ENCODE peak calls at places on chromosomes 4 and X, in four cellular contexts. C, J, S and E are unnamed samples.

GRCh38 chr4:124483043-124483906 is 229.3 kb downstream of the ANKRD50 start:
- DNase-seq in C (peak; percentile 66), J (no peak), S (no peak), E (no peak)

GRCh38 chr4:159655547-159655946 is 552.7 kb downstream of the RAPGEF2 start:
- DNase-seq in C (peak; percentile 46), J (no peak), S (no peak), E (no peak)

GRCh38 chr4:8218371-8219050 is 19.4 kb downstream of the SH3TC1 start:
- DNase-seq in C (no peak), J (no peak), S (no peak), E (no peak)

GRCh38 chrX:136752796-136753195 is 27.9 kb downstream of the ARHGEF6 start:
- DNase-seq in C (no peak), J (no peak), S (no peak), E (no peak)

GRCh38 chr4:187499961-187500360 is 495.6 kb upstream of the ZFP42 start:
- DNase-seq in C (no peak), J (no peak), S (no peak), E (no peak)

GRCh38 chr4:171956678-171957077 is 143.5 kb downstream of the GALNTL6 start:
- DNase-seq in C (no peak), J (no peak), S (no peak), E (peak; percentile 15)

GRCh38 chr4:173025131-173025530 is 143.5 kb upstream of the GALNT7 start:
- DNase-seq in C (peak; percentile 76), J (no peak), S (no peak), E (peak; percentile 77)

GRCh38 chr4:177952723-177953122 is 510.5 kb upstream of the AGA start:
- DNase-seq in C (no peak), J (no peak), S (no peak), E (no peak)

GRCh38 chrX:132741706-132742105 is 216.7 kb downstream of the HS6ST2 start:
- DNase-seq in C (peak; percentile 7), J (no peak), S (no peak), E (no peak)

GRCh38 chr4:184824776-184825393 is 883 bp downstream of the ACSL1 start:
- DNase-seq in C (peak; percentile 12), J (peak; percentile 4), S (no peak), E (peak; percentile 54)

GRCh38 chr4:13892739-13893105 is 265.2 kb upstream of the BOD1L1 start:
- DNase-seq in C (peak; percentile 88), J (no peak), S (no peak), E (no peak)

GRCh38 chr4:106715825-106716224 is 320.3 kb downstream of the DKK2 start:
- DNase-seq in C (no peak), J (no peak), S (no peak), E (no peak)

DNA sequence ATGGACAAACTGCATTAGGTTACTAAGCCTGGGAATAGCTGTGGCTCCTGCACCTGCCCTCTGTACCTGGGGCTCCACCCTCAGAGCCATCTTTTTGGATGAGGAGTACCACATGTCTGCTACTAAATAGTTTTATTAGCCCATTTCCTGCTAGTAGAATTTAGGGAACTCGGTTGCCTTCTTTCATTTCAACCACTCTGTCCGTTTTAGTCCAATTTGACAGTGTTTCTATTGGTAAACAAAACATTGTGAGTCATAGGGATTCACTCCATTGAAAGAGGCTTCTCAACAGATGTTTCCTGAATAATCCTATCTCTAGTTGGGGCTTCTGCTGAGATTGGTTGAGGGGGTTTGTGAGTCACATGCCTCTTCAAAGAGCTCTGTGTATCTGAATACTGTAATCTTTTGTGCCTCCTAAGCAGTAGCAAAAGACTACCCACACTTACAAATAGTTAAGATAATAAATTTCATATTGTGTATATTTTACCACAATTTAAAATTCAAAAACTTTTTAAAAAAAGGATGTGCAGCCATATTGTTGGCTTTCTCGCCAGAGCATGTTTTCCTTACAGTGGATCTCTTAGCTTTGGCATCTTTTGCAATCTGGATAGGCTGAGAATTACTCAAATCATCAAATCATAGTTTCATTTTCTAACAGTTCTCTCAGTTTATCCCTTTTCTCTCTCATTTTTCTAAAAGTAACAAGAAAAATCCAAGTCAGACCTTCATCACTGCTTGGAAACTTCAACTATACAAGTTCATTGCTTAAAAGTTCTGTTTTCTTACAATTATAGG is 9.9 kb downstream of the FAM200B start:
- DNase-seq in C (peak; percentile 97), J (no peak), S (no peak), E (no peak)
- H3K4me3 ChIP-seq in C (peak overlapping the region; percentile 41), J (no peak overlapping the region), S (peak overlapping the region; percentile 35), E (no peak overlapping the region)

GRCh38 chr4:180285796-180286195 is 1957.4 kb upstream of the TENM3 start:
- DNase-seq in C (no peak), J (no peak), S (no peak), E (peak; percentile 46)

GRCh38 chr4:180284267-180284666 is 1958.9 kb upstream of the TENM3 start:
- DNase-seq in C (no peak), J (no peak), S (no peak), E (no peak)

GRCh38 chr4:180281726-180282125 is 1961.5 kb upstream of the TENM3 start:
- DNase-seq in C (no peak), J (no peak), S (no peak), E (no peak)

GRCh38 chr4:180280076-180280475 is 1963.1 kb upstream of the TENM3 start:
- DNase-seq in C (no peak), J (no peak), S (no peak), E (peak; percentile 46)
- H3K4me3 ChIP-seq in C (no peak overlapping the region), J (no peak overlapping the region), S (no peak overlapping the region), E (no peak overlapping the region)

DNA sequence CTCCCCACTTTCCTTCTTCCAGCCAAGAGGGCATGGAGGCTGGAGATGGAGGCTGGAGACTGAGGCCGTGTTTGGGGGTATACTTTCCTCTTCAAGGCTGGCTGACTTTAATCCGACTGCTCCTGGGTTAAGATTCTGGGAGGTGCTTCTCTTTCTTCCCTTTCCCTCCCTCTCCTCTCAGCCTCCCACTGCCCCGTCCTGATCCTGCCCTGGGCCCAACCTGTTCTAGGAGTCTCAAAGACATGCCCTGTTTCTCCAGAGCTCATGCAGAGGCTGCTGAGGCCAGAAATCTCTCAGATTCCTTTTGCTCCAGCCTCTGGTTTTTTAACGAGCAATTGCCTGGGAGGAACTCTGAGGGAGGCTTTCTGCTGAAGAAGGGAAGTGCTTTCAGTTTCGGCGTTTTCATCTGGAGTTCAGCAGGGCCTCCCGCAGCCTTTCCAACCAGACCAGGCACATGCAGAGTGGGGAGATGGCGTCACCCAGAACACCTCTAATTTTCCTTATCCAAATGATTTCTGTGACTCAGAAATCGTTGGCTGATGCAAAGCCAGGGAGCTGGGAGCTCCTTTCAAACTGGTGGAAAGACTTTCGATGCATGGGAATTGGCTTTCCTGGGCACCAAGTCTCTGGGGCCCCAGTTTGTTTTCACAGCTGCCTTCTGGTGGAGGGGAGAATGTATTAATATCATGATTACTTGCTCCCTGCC is 34.5 kb upstream of the FAM9C start:
- DNase-seq in C (peak; percentile 85), J (no peak), S (no peak), E (no peak)
- H3K4me3 ChIP-seq in C (peak overlapping the region; percentile 42), J (peak overlapping the region; percentile 3), S (peak overlapping the region; percentile 30), E (no peak overlapping the region)

DNA sequence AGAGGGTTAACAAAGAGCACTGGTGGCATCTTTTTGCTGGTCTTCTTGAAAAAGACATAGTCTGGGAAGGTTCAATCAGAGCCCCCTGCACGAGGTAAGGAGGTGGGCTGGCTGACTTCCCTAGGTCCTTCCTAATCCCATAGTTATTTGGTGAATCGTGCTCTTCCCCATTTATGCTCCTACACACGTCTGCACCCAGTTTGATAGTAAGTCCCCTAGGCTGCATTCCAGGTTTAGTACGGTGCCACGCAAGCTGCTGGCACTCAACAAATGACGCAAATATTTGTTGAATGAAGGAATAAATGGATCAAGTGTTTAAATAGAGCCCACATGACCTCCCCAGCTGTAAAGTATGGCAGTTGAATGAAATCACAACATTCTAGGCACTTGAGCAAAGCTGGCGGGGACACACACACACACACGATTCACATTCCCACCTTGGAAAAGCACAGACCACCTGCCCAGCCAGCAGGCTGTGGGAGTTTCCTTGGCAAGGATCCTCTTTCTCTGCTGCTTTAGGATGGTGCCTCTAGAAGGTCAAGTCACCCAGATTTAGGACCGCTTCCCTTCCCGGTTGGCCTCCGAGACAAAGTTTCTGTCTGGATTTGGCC is 855 bp downstream of the FAM184B start:
- DNase-seq in C (no peak), J (no peak), S (no peak), E (no peak)
- H3K4me3 ChIP-seq in C (peak overlapping the region; percentile 75), J (no peak overlapping the region), S (peak overlapping the region; percentile 70), E (no peak overlapping the region)

GRCh38 chrX:153667931-153668396 is 5.6 kb downstream of the PNCK start:
- DNase-seq in C (peak; percentile 64), J (peak; percentile 56), S (peak; percentile 93), E (peak; percentile 61)

GRCh38 chrX:153665726-153666306 is 7.8 kb downstream of the PNCK start:
- DNase-seq in C (no peak), J (no peak), S (no peak), E (no peak)

GRCh38 chrX:153668423-153669173 is 5.0 kb downstream of the PNCK start:
- DNase-seq in C (no peak), J (no peak), S (no peak), E (no peak)

GRCh38 chrX:153669174-153669890 is 4.3 kb downstream of the PNCK start:
- DNase-seq in C (no peak), J (peak; percentile 17), S (no peak), E (peak; percentile 30)

GRCh38 chrX:153667281-153667831 is 6.3 kb downstream of the PNCK start:
- DNase-seq in C (no peak), J (no peak), S (no peak), E (no peak)
- H3K4me3 ChIP-seq in C (peak overlapping the region; percentile 33), J (no peak overlapping the region), S (peak overlapping the region; percentile 41), E (no peak overlapping the region)

DNA sequence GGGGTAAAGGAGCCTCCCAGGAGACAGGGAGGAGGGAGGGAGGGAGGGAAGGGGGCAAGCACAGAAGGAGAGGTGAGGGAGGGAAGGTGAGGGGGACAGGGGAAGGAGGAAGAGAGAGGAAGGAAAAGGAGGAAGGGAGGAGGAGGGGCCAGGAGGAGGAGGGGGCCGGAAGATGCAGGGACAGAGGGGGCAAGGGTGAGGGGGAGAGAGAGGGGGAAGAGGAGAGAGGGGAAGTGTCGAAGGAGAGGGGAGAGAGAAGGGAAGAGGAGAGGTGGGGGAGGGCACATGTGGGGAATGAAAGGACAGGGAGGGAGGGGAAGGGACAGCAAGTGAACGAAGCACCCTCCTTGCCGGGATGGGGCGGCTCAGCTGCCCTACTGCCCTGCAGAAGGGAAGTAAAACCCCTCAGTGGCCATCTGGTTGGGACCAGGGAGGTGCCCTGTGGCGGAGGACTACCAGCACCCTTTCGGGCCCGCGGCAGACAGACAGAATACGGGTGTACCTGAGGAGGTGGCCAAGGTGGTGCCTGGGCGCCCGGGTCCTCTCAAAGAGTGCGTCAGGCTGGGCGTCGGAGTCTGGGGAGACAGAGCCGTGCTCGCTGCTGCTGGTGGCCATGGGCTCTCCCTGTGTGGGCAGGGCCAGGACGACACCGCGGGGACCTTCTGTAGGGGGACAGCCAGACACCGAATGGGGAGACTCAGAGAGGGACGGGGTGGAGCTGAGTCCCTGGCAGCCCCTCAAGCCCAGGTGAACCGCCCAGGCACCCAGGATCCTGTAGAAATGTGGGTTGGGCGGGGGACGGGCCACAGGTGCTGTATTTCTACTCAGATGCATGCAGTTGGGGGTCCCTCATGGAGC is 29.5 kb downstream of the PDHA1 start:
- DNase-seq in C (no peak), J (no peak), S (no peak), E (no peak)
- H3K4me3 ChIP-seq in C (peak overlapping the region; percentile 74), J (peak overlapping the region; percentile 22), S (peak overlapping the region; percentile 56), E (no peak overlapping the region)

DNA sequence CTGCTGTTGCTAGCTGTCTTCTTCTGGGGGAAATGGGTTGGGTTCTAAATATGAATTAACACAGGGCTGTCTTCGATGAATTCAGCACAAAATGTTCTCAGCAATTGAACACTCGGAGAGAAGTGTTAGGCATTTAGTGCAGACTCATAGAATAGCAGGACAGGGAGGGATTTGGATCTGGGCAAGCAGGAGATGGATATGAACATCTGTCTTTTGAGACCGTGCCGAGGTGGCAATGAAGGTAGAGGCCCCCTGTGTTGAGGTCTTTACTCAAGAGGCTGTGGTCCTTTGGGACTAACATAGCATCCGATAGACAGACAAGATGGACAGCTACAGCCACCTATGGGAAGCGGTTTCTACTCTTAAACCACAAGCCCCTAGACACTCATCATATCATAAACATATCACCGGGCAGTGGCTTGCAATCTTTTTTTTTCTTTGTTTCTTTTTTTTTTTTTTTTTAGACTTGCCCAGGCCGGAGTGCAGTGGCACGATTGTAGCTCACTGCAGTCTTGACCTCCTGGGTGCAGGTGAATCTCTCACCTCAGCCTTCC is 6.7 kb downstream of the CD99 start:
- DNase-seq in C (peak; percentile 64), J (no peak), S (no peak), E (no peak)
- H3K4me3 ChIP-seq in C (peak overlapping the region; percentile 60), J (no peak overlapping the region), S (no peak overlapping the region), E (no peak overlapping the region)